ENCODE peak calls at places on chromosomes 11 and 22, in five cellular contexts. N is ovary, A is dorsolateral prefrontal cortex, V is breast epithelium, Y is adrenal gland. S is an unnamed sample.

GRCh38 chr11:72812968-72813739 is 1.1 kb upstream of the ATG16L2 start:
- DNase-seq in N (peak; percentile 24), A (peak; percentile 46), V (no peak), Y (peak; percentile 68), S (peak; percentile 81)

GRCh38 chr11:114551060-114551459 is 8.6 kb downstream of the NXPE1 start:
- DNase-seq in N (no peak), A (no peak), V (no peak), Y (no peak), S (no peak)

GRCh38 chr11:115645631-115646271 is 141.5 kb upstream of the CADM1 start:
- DNase-seq in N (no peak), A (peak; percentile 46), V (no peak), Y (peak; percentile 33), S (no peak)

GRCh38 chr11:57315491-57315890 is 9.3 kb downstream of the TNKS1BP1 start:
- DNase-seq in N (peak; percentile 65), A (no peak), V (no peak), Y (peak; percentile 62), S (no peak)

GRCh38 chr22:20595461-20595860 is 88.1 kb downstream of the MED15 start:
- DNase-seq in N (no peak), A (no peak), V (no peak), Y (no peak), S (no peak)

GRCh38 chr22:29114392-29114791 is 41.6 kb downstream of the KREMEN1 start:
- DNase-seq in N (no peak), A (no peak), V (no peak), Y (no peak), S (no peak)

GRCh38 chr22:32602154-32602553 is 127.5 kb downstream of the FBXO7 start:
- DNase-seq in N (no peak), A (no peak), V (no peak), Y (no peak), S (no peak)

GRCh38 chr11:45169310-45170072 is 23.1 kb downstream of the PRDM11 start:
- DNase-seq in N (no peak), A (no peak), V (no peak), Y (no peak), S (no peak)

GRCh38 chr11:44556735-44557409 is 8.6 kb upstream of the CD82 start:
- DNase-seq in N (peak; percentile 68), A (peak; percentile 79), V (no peak), Y (peak; percentile 83), S (no peak)

GRCh38 chr22:46336119-46337078 is 885 bp downstream of the TRMU start:
- DNase-seq in N (no peak), A (no peak), V (no peak), Y (no peak), S (no peak)

GRCh38 chr11:32310218-32310601 is 125.1 kb downstream of the WT1 start:
- DNase-seq in N (no peak), A (no peak), V (no peak), Y (no peak), S (no peak)

GRCh38 chr22:27723150-27723549 is 78.4 kb downstream of the MN1 start:
- DNase-seq in N (no peak), A (no peak), V (no peak), Y (no peak), S (no peak)

GRCh38 chr11:123707206-123707605 is 34.3 kb downstream of the ZNF202 start:
- DNase-seq in N (no peak), A (no peak), V (no peak), Y (no peak), S (no peak)

GRCh38 chr11:123704341-123704740 is 37.1 kb downstream of the ZNF202 start:
- DNase-seq in N (no peak), A (no peak), V (no peak), Y (no peak), S (no peak)

GRCh38 chr11:123700774-123701173 is 40.7 kb downstream of the ZNF202 start:
- DNase-seq in N (no peak), A (no peak), V (no peak), Y (no peak), S (no peak)

GRCh38 chr11:123707606-123708205 is 33.8 kb downstream of the ZNF202 start:
- DNase-seq in N (peak; percentile 20), A (peak; percentile 79), V (peak; percentile 32), Y (peak; percentile 71), S (no peak)

GRCh38 chr11:123702137-123702536 is 39.3 kb downstream of the ZNF202 start:
- DNase-seq in N (no peak), A (no peak), V (no peak), Y (no peak), S (no peak)
- H3K27ac ChIP-seq in N (no peak overlapping the region), A (no peak overlapping the region), V (no peak overlapping the region), Y (no peak overlapping the region), S (no peak overlapping the region)

DNA sequence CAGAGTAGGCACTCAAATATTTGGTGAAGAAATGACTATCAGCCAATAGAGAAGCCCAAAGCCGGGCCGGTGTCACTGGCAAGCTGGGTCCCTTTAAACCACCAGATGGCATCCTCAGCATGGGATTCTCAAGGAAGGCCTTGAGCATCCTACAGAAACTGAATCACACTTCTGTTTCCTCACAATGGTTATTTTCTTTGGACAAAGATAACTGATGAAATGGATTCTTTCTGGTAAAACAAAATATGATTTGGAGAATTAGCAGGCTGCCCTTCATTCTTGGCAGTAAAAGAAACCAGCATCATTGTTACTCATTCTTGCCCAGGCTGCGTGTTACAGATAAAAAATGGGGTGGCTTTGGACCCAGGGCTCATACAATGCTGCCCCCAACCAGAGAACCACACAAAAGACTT is 30.3 kb upstream of the ASPHD2 start:
- DNase-seq in N (peak; percentile 9), A (peak; percentile 79), V (peak; percentile 25), Y (peak; percentile 72), S (peak; percentile 66)
- H3K27ac ChIP-seq in N (no peak overlapping the region), A (no peak overlapping the region), V (no peak overlapping the region), Y (no peak overlapping the region), S (no peak overlapping the region)

DNA sequence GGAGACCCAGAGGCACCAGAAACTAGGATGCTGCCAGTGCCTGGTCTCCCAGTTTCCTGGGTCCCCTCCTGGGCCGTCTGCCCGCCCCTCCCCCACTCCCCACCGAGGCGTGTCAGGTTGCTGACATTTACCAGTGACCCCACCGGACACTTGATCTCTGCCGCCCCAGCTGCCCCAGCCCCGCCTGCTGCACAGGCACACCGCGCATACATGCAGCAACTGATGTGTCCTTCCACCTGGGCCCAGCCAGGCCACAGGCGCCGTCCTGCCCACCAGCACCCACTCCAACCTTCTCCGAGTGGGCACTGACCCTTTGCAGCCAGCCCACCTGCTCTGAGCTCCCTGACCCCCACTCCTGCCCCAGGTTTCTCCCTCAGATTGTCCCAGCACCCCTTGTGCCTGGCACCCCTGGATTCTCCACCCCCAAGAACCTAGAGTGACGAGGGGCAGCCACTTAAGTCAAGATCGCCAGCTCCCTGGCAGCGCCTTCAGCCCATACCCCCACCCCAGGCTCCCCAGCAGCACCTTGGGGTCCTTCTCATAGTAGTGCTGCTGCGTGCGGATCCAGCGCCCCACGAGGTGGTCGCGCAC is 548 bp downstream of the PYGM start:
- DNase-seq in N (peak; percentile 14), A (no peak), V (no peak), Y (no peak), S (no peak)
- H3K27ac ChIP-seq in N (peak overlapping the region; percentile 25), A (peak overlapping the region; percentile 59), V (no peak overlapping the region), Y (peak overlapping the region; percentile 56), S (no peak overlapping the region)

GRCh38 chr11:46319074-46319453 is 28.2 kb upstream of the DGKZ start:
- DNase-seq in N (no peak), A (no peak), V (no peak), Y (no peak), S (no peak)

GRCh38 chr11:46309669-46310288 is 32.3 kb downstream of the CREB3L1 start:
- DNase-seq in N (no peak), A (no peak), V (no peak), Y (no peak), S (no peak)

GRCh38 chr11:46315783-46316563 is 31.3 kb upstream of the DGKZ start:
- DNase-seq in N (no peak), A (no peak), V (no peak), Y (peak; percentile 61), S (no peak)

GRCh38 chr11:46315033-46315738 is 32.1 kb upstream of the DGKZ start:
- DNase-seq in N (peak; percentile 53), A (peak; percentile 44), V (no peak), Y (peak; percentile 91), S (peak; percentile 84)
- H3K27ac ChIP-seq in N (no peak overlapping the region), A (no peak overlapping the region), V (no peak overlapping the region), Y (no peak overlapping the region), S (no peak overlapping the region)

GRCh38 chr11:64098318-64098831 is 62.6 kb downstream of the FLRT1 start:
- DNase-seq in N (no peak), A (no peak), V (no peak), Y (no peak), S (no peak)
- H3K27ac ChIP-seq in N (no peak overlapping the region), A (peak overlapping the region; percentile 93), V (no peak overlapping the region), Y (peak overlapping the region; percentile 49), S (no peak overlapping the region)

GRCh38 chr11:76083563-76084451 is 122.5 kb downstream of the WNT11 start:
- DNase-seq in N (no peak), A (no peak), V (no peak), Y (no peak), S (no peak)
- H3K27ac ChIP-seq in N (no peak overlapping the region), A (peak overlapping the region; percentile 29), V (peak overlapping the region; percentile 16), Y (peak overlapping the region; percentile 28), S (no peak overlapping the region)